ENCODE peak calls at places on chromosome 12, in seven cellular contexts. F is activated naive CD4-positive, alpha-beta T cell; I is NCI-H2029 treated with DMSO at 0.1 percent for 48 hours; U is T-cell; M is SK-N-DZ; N is NCI-H460; A is naive thymus-derived CD4-positive, alpha-beta T cell. B is an unnamed sample.

GRCh38 chr12:21502164-21502496 is 541 bp downstream of the GOLT1B start:
- DNase-seq in I (no peak), N (no peak), F (peak), U (peak), A (peak), M (no peak), B (peak)

GRCh38 chr12:131755305-131756113 is 44.6 kb downstream of the SFSWAP start:
- DNase-seq in F (no peak), U (peak), M (peak), A (peak), I (peak), N (peak), B (peak)

GRCh38 chr12:123489580-123489979 is 31.6 kb downstream of the SNRNP35 start:
- DNase-seq in I (no peak), N (no peak), A (no peak), F (no peak), M (no peak), U (no peak), B (no peak)

GRCh38 chr12:32828120-32828519 is 68.5 kb downstream of the PKP2 start:
- DNase-seq in F (no peak), A (no peak), I (no peak), N (no peak), U (no peak), M (no peak), B (no peak)

GRCh38 chr12:13570005-13570694 is 373.6 kb downstream of the EMP1 start:
- DNase-seq in N (no peak), A (no peak), M (no peak), U (no peak), I (no peak), F (no peak), B (no peak)

GRCh38 chr12:120783197-120783596 is 57.6 kb downstream of the ACADS start:
- DNase-seq in M (no peak), A (no peak), I (no peak), F (no peak), U (no peak), N (peak), B (no peak)

GRCh38 chr12:95402096-95402495 is 71.9 kb upstream of the METAP2 start:
- DNase-seq in M (no peak), U (no peak), I (no peak), F (no peak), N (no peak), A (no peak), B (no peak)

GRCh38 chr12:99063182-99063581 is 418.1 kb downstream of the APAF1 start:
- DNase-seq in A (no peak), U (no peak), N (no peak), I (no peak), M (no peak), F (no peak), B (no peak)

GRCh38 chr12:68814490-68815231 is 6.7 kb downstream of the MDM2 start:
- DNase-seq in U (no peak), N (no peak), A (no peak), I (no peak), F (no peak), M (no peak), B (no peak)

GRCh38 chr12:67701121-67701520 is 52.6 kb downstream of the DYRK2 start:
- DNase-seq in U (no peak), A (no peak), M (no peak), N (no peak), F (no peak), I (no peak), B (no peak)

GRCh38 chr12:28171356-28172060 is 18.7 kb upstream of the CCDC91 start:
- DNase-seq in M (no peak), N (no peak), I (no peak), A (no peak), U (no peak), F (no peak), B (no peak)

GRCh38 chr12:117069926-117070900 is 29.0 kb downstream of the TESC start:
- DNase-seq in U (no peak), A (no peak), F (no peak), N (no peak), M (no peak), I (no peak), B (no peak)

GRCh38 chr12:98478606-98479005 is 36.8 kb upstream of the TMPO start:
- DNase-seq in I (no peak), A (no peak), M (no peak), F (no peak), U (no peak), N (no peak), B (no peak)

GRCh38 chr12:109804820-109805761 is 28.1 kb downstream of the TRPV4 start:
- DNase-seq in I (peak), N (peak), A (peak), F (peak), M (peak), U (peak), B (peak)

GRCh38 chr12:48201091-48201490 is 2.0 kb downstream of the OR10AD1 start:
- DNase-seq in I (no peak), A (no peak), F (no peak), M (no peak), U (no peak), N (no peak), B (no peak)

GRCh38 chr12:56153291-56154065 is 1.1 kb downstream of the MYL6B start:
- DNase-seq in F (no peak), M (no peak), I (no peak), U (no peak), A (no peak), N (no peak), B (no peak)

GRCh38 chr12:40615590-40615989 is 76.6 kb upstream of the CNTN1 start:
- DNase-seq in M (no peak), N (no peak), A (no peak), F (no peak), U (no peak), I (no peak), B (no peak)

GRCh38 chr12:53103860-53104305 is 597 bp downstream of the SOAT2 start:
- DNase-seq in M (no peak), F (no peak), U (no peak), I (no peak), A (no peak), N (no peak), B (no peak)

GRCh38 chr12:5244513-5244972 is 187.4 kb upstream of the NTF3 start:
- DNase-seq in A (no peak), I (no peak), M (no peak), N (no peak), F (no peak), U (no peak), B (no peak)

B was measured in A549.